ENCODE peak calls at places on chromosomes 5 and 9, in five cellular contexts. U is nephron progenitor cell, O is mucosa of descending colon, P is D341Med, I is H54. V is an unnamed sample.

GRCh38 chr9:114775981-114776380 is 29.9 kb downstream of the TNFSF15 start:
- DNase-seq in P (no peak), U (no peak), O (no peak), I (no peak), V (no peak)

GRCh38 chr9:81479573-81479972 is 209.8 kb downstream of the TLE1 start:
- DNase-seq in U (no peak), O (no peak), P (no peak), I (no peak), V (no peak)

GRCh38 chr5:151480859-151481258 is 33.5 kb downstream of the SLC36A1 start:
- DNase-seq in I (peak; percentile 25), O (no peak), P (no peak), U (no peak), V (no peak)

GRCh38 chr5:173090626-173091025 is 34.5 kb downstream of the CREBRF start:
- DNase-seq in I (no peak), P (no peak), U (no peak), O (no peak), V (no peak)

GRCh38 chr5:177093803-177094202 is 7.1 kb downstream of the FGFR4 start:
- DNase-seq in P (no peak), O (no peak), U (no peak), I (no peak), V (no peak)

GRCh38 chr5:15452030-15452429 is 48.0 kb upstream of the FBXL7 start:
- DNase-seq in O (no peak), P (no peak), U (no peak), I (no peak), V (no peak)

GRCh38 chr5:6078881-6079280 is 299.5 kb downstream of the MED10 start:
- DNase-seq in P (no peak), U (no peak), O (no peak), I (no peak), V (no peak)

GRCh38 chr5:174720066-174720611 is 4.2 kb upstream of the MSX2 start:
- DNase-seq in U (peak; percentile 12), O (no peak), I (no peak), P (no peak), V (no peak)

GRCh38 chr9:133929599-133929998 is 62.5 kb downstream of the VAV2 start:
- DNase-seq in U (no peak), I (no peak), P (no peak), O (no peak), V (no peak)

GRCh38 chr9:134949681-134950403 is 32.1 kb upstream of the FCN1 start:
- DNase-seq in P (no peak), O (no peak), U (no peak), I (no peak), V (no peak)

GRCh38 chr5:38462972-38463633 is 93.3 kb downstream of the LIFR start:
- DNase-seq in U (no peak), P (no peak), I (no peak), O (no peak), V (no peak)

V was measured in BJ.